ENCODE peak calls at places on chromosomes 11 and 22, in seven cellular contexts. L, O, I, E, Z, C and Y are unnamed samples.

GRCh38 chr11:77175869-77176539 is 48.0 kb downstream of the MYO7A start:
- DNase-seq in L (no peak), O (no peak), I (no peak), E (peak; percentile 53), Z (peak; percentile 72), C (no peak), Y (no peak)

GRCh38 chr11:284081-285020 is 4.6 kb upstream of the PGGHG start:
- DNase-seq in L (no peak), O (no peak), I (no peak), E (no peak), Z (no peak), C (no peak), Y (no peak)

GRCh38 chr22:42190274-42190673 is 59.7 kb upstream of the CYP2D6 start:
- DNase-seq in L (no peak), O (no peak), I (no peak), E (no peak), Z (no peak), C (no peak), Y (no peak)

GRCh38 chr11:36222755-36223635 is 66.2 kb downstream of the COMMD9 start:
- DNase-seq in L (no peak), O (no peak), I (no peak), E (no peak), Z (no peak), C (peak; percentile 21), Y (no peak)

GRCh38 chr22:48389916-48390315 is 1437.8 kb downstream of the BRD1 start:
- DNase-seq in L (no peak), O (peak; percentile 28), I (no peak), E (no peak), Z (no peak), C (no peak), Y (no peak)

GRCh38 chr11:24457985-24458384 is 38.9 kb upstream of the LUZP2 start:
- DNase-seq in L (no peak), O (no peak), I (no peak), E (no peak), Z (no peak), C (no peak), Y (no peak)

GRCh38 chr11:43578346-43579170 is 102.0 kb upstream of the HSD17B12 start:
- DNase-seq in L (no peak), O (no peak), I (no peak), E (no peak), Z (peak; percentile 54), C (peak; percentile 90), Y (no peak)

GRCh38 chr11:65506770-65507485 is 8.1 kb downstream of the MALAT1 start:
- DNase-seq in L (peak; percentile 78), O (peak; percentile 93), I (peak; percentile 71), E (peak; percentile 79), Z (peak; percentile 81), C (peak; percentile 85), Y (peak; percentile 91)

GRCh38 chr11:15793032-15793996 is 563.0 kb downstream of the SOX6 start:
- DNase-seq in L (no peak), O (no peak), I (no peak), E (no peak), Z (no peak), C (peak; percentile 64), Y (no peak)

DNA sequence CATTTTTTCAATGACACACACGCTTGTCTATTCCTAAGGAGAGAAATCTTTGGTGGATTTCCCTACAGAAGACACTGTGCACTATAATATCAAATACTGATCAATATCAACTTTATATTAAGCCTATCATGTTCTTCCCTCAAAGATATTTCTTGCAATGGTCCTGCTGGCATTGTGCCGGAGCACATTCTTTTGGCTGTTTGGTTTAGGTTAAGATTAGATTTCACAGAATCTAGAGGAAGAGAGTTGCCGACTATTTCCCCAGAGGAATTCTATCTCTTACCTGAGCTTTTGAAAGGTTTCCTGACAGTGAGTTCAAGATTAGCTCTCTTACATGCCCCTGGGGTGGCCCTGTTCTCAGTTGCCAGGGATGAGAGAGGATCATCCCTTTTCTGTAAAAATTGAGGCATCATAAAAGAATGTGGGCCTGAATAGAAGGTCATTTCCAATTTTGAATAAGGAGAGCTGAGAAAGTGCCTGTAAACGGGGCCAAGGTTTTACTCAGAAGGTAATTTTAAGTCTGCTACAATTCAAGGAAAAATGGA is 180.6 kb upstream of the ARHGAP20 start:
- DNase-seq in L (no peak), O (no peak), I (no peak), E (no peak), Z (no peak), C (peak; percentile 36), Y (no peak)
- TF ChIP-seq EZH2phosphoT487 in L (no peak), O (no peak), I (no peak), E (no peak), Z (no peak), C (no peak), Y (no peak)

DNA sequence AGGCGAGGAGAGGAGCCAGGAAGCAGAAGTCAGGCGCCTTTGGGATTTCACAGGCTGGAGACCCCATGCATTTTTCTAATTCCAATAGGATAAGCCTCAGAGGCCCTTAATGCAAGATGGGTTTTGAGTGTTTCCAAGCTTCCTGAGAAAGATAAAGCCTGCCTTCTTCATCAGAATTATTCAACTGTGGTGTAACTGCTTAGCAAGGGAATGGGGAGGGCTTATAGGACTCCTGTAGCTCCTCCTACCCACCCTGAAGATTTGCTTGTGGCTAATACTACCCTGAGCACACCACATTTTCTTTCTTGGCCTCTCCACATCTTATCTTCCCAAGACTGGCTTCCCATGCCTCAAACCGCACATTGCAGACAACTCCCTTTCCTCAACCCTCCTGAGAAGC is 151.1 kb upstream of the ISX start:
- DNase-seq in L (no peak), O (peak; percentile 23), I (no peak), E (peak; percentile 4), Z (peak; percentile 5), C (no peak), Y (no peak)
- TF ChIP-seq EZH2phosphoT487 in L (no peak), O (no peak), I (no peak), E (no peak), Z (no peak), C (no peak), Y (no peak)

GRCh38 chr11:62104001-62104400 is 19.8 kb upstream of the INCENP start:
- DNase-seq in L (no peak), O (no peak), I (no peak), E (no peak), Z (no peak), C (peak; percentile 19), Y (no peak)
- TF ChIP-seq EZH2phosphoT487 in L (no peak), O (no peak), I (no peak), E (no peak), Z (no peak), C (no peak), Y (no peak)

GRCh38 chr11:78254263-78254662 is 65.5 kb downstream of the USP35 start:
- DNase-seq in L (no peak), O (no peak), I (no peak), E (no peak), Z (no peak), C (no peak), Y (no peak)

GRCh38 chr11:78256962-78257361 is 68.2 kb downstream of the USP35 start:
- DNase-seq in L (no peak), O (peak; percentile 45), I (no peak), E (no peak), Z (no peak), C (peak; percentile 91), Y (no peak)

GRCh38 chr11:78251083-78251699 is 62.5 kb downstream of the USP35 start:
- DNase-seq in L (no peak), O (no peak), I (no peak), E (no peak), Z (no peak), C (peak; percentile 56), Y (no peak)

GRCh38 chr11:78255919-78256318 is 67.2 kb downstream of the USP35 start:
- DNase-seq in L (no peak), O (no peak), I (no peak), E (no peak), Z (no peak), C (no peak), Y (no peak)

DNA sequence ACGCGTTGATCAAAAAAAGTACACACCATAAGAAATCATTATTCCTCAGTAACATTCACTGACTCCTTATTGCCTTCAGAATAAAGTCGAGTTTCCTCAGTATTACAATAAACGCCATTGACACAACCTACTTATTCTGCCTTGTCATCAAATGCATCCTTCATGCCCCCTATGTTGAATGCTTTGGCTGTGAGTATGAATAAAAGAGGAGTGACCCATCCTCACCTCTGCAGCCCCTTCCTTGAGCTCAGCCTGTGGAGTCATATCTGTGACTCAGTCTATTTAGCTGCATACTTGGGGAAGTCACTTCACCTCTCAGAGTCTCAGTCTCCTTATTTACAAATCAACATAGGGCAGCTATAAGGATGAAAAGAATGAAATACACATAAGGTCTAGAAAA is 65.1 kb downstream of the USP35 start:
- DNase-seq in L (no peak), O (no peak), I (no peak), E (no peak), Z (no peak), C (peak; percentile 52), Y (no peak)
- TF ChIP-seq EZH2phosphoT487 in L (no peak), O (no peak), I (no peak), E (no peak), Z (no peak), C (no peak), Y (no peak)

GRCh38 chr11:79600747-79601146 is 159.9 kb upstream of the TENM4 start:
- DNase-seq in L (no peak), O (no peak), I (no peak), E (no peak), Z (no peak), C (no peak), Y (no peak)

GRCh38 chr11:79592441-79593223 is 151.8 kb upstream of the TENM4 start:
- DNase-seq in L (no peak), O (no peak), I (no peak), E (no peak), Z (no peak), C (no peak), Y (no peak)

GRCh38 chr11:79594839-79595238 is 154.0 kb upstream of the TENM4 start:
- DNase-seq in L (no peak), O (no peak), I (no peak), E (no peak), Z (no peak), C (no peak), Y (no peak)
- TF ChIP-seq EZH2phosphoT487 in L (no peak), O (no peak), I (no peak), E (no peak), Z (no peak), C (no peak), Y (no peak)

DNA sequence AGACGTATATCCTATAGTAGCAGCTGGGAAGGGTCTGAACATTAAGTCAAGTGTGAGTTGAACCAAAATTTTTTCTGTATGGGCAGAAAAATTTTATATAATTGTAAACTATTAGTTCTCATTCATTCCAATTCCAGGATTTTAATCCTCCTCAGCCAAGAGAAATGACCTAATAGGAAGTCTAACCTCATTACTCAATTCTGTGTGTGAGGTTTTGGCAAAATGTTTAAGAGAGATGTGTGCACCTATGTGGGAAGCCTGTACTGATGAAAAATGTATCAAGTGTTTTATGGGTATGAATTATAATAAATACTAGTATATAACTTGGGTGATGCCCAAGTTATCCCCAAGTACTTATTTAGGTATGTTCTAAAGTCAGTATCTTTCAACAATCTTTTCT is 311.6 kb upstream of the PITPNB start:
- DNase-seq in L (no peak), O (no peak), I (no peak), E (no peak), Z (no peak), C (peak; percentile 74), Y (no peak)
- TF ChIP-seq EZH2phosphoT487 in L (no peak), O (no peak), I (no peak), E (no peak), Z (no peak), C (no peak), Y (no peak)